ENCODE peak calls at places on chromosomes 5 and 9, in four cellular contexts. One of them, this sample, is unnamed.

GRCh38 chr5:178113141-178113787 is at the start of gene N4BP3:
- DNase-seq in AG08396: peak; percentile 82
- DNase-seq in stimulated activated naive CD8-positive, alpha-beta T cell treated with anti-CD3 and anti-CD28 coated beads, Interleukin-15, amount 100 ng/mL, for 72 hours: peak; percentile 87
- DNase-seq in CD4-positive, CD25-positive, alpha-beta regulatory T cell: peak; percentile 85
- DNase-seq in this sample: peak; percentile 58

GRCh38 chr5:144487207-144487606 is 316.5 kb downstream of the KCTD16 start:
- DNase-seq in AG08396: no peak
- DNase-seq in CD4-positive, CD25-positive, alpha-beta regulatory T cell: no peak
- DNase-seq in stimulated activated naive CD8-positive, alpha-beta T cell treated with anti-CD3 and anti-CD28 coated beads, Interleukin-15, amount 100 ng/mL, for 72 hours: no peak
- DNase-seq in this sample: no peak

GRCh38 chr5:151058891-151059611 is 21.8 kb downstream of the TNIP1 start:
- DNase-seq in CD4-positive, CD25-positive, alpha-beta regulatory T cell: no peak
- DNase-seq in stimulated activated naive CD8-positive, alpha-beta T cell treated with anti-CD3 and anti-CD28 coated beads, Interleukin-15, amount 100 ng/mL, for 72 hours: no peak
- DNase-seq in AG08396: no peak
- DNase-seq in this sample: no peak

GRCh38 chr5:140244525-140245025 is 58.3 kb downstream of the PFDN1 start:
- DNase-seq in AG08396: peak; percentile 83
- DNase-seq in CD4-positive, CD25-positive, alpha-beta regulatory T cell: peak; percentile 88
- DNase-seq in stimulated activated naive CD8-positive, alpha-beta T cell treated with anti-CD3 and anti-CD28 coated beads, Interleukin-15, amount 100 ng/mL, for 72 hours: peak; percentile 81
- DNase-seq in this sample: peak; percentile 89

GRCh38 chr9:112015149-112015548 is 118.5 kb downstream of the UGCG start:
- DNase-seq in CD4-positive, CD25-positive, alpha-beta regulatory T cell: no peak
- DNase-seq in AG08396: no peak
- DNase-seq in stimulated activated naive CD8-positive, alpha-beta T cell treated with anti-CD3 and anti-CD28 coated beads, Interleukin-15, amount 100 ng/mL, for 72 hours: no peak
- DNase-seq in this sample: no peak

GRCh38 chr5:1392801-1393565 is 48.1 kb upstream of the CLPTM1L start:
- DNase-seq in stimulated activated naive CD8-positive, alpha-beta T cell treated with anti-CD3 and anti-CD28 coated beads, Interleukin-15, amount 100 ng/mL, for 72 hours: no peak
- DNase-seq in CD4-positive, CD25-positive, alpha-beta regulatory T cell: no peak
- DNase-seq in AG08396: no peak
- DNase-seq in this sample: no peak

GRCh38 chr5:36507332-36507952 is 99.0 kb upstream of the SLC1A3 start:
- DNase-seq in stimulated activated naive CD8-positive, alpha-beta T cell treated with anti-CD3 and anti-CD28 coated beads, Interleukin-15, amount 100 ng/mL, for 72 hours: peak; percentile 61
- DNase-seq in AG08396: peak; percentile 75
- DNase-seq in CD4-positive, CD25-positive, alpha-beta regulatory T cell: peak; percentile 67
- DNase-seq in this sample: peak; percentile 63

GRCh38 chr5:40071870-40072269 is 607.8 kb upstream of the PTGER4 start:
- DNase-seq in stimulated activated naive CD8-positive, alpha-beta T cell treated with anti-CD3 and anti-CD28 coated beads, Interleukin-15, amount 100 ng/mL, for 72 hours: no peak
- DNase-seq in AG08396: no peak
- DNase-seq in CD4-positive, CD25-positive, alpha-beta regulatory T cell: no peak
- DNase-seq in this sample: no peak

GRCh38 chr9:12859704-12860251 is 85.0 kb downstream of the LURAP1L start:
- DNase-seq in stimulated activated naive CD8-positive, alpha-beta T cell treated with anti-CD3 and anti-CD28 coated beads, Interleukin-15, amount 100 ng/mL, for 72 hours: no peak
- DNase-seq in CD4-positive, CD25-positive, alpha-beta regulatory T cell: no peak
- DNase-seq in AG08396: peak; percentile 22
- DNase-seq in this sample: no peak

GRCh38 chr5:178769617-178770290 is 39.3 kb upstream of the ZNF354A start:
- DNase-seq in CD4-positive, CD25-positive, alpha-beta regulatory T cell: no peak
- DNase-seq in stimulated activated naive CD8-positive, alpha-beta T cell treated with anti-CD3 and anti-CD28 coated beads, Interleukin-15, amount 100 ng/mL, for 72 hours: no peak
- DNase-seq in AG08396: no peak
- DNase-seq in this sample: no peak

GRCh38 chr5:66307647-66308257 is 163.7 kb downstream of the SREK1 start:
- DNase-seq in stimulated activated naive CD8-positive, alpha-beta T cell treated with anti-CD3 and anti-CD28 coated beads, Interleukin-15, amount 100 ng/mL, for 72 hours: no peak
- DNase-seq in AG08396: peak; percentile 60
- DNase-seq in CD4-positive, CD25-positive, alpha-beta regulatory T cell: peak; percentile 67
- DNase-seq in this sample: peak; percentile 66

GRCh38 chr5:50874277-50874984 is 208.0 kb downstream of the PARP8 start:
- DNase-seq in AG08396: no peak
- DNase-seq in CD4-positive, CD25-positive, alpha-beta regulatory T cell: no peak
- DNase-seq in stimulated activated naive CD8-positive, alpha-beta T cell treated with anti-CD3 and anti-CD28 coated beads, Interleukin-15, amount 100 ng/mL, for 72 hours: no peak
- DNase-seq in this sample: no peak

GRCh38 chr9:16768816-16769215 is 101.7 kb downstream of the BNC2 start:
- DNase-seq in AG08396: no peak
- DNase-seq in CD4-positive, CD25-positive, alpha-beta regulatory T cell: no peak
- DNase-seq in stimulated activated naive CD8-positive, alpha-beta T cell treated with anti-CD3 and anti-CD28 coated beads, Interleukin-15, amount 100 ng/mL, for 72 hours: no peak
- DNase-seq in this sample: no peak

GRCh38 chr9:97315550-97315949 is 8.1 kb downstream of the CCDC180 start:
- DNase-seq in CD4-positive, CD25-positive, alpha-beta regulatory T cell: no peak
- DNase-seq in AG08396: no peak
- DNase-seq in stimulated activated naive CD8-positive, alpha-beta T cell treated with anti-CD3 and anti-CD28 coated beads, Interleukin-15, amount 100 ng/mL, for 72 hours: no peak
- DNase-seq in this sample: peak; percentile 9

GRCh38 chr9:114015607-114016006 is 62.5 kb downstream of the AMBP start:
- DNase-seq in AG08396: no peak
- DNase-seq in CD4-positive, CD25-positive, alpha-beta regulatory T cell: no peak
- DNase-seq in stimulated activated naive CD8-positive, alpha-beta T cell treated with anti-CD3 and anti-CD28 coated beads, Interleukin-15, amount 100 ng/mL, for 72 hours: no peak
- DNase-seq in this sample: no peak

GRCh38 chr5:166068547-166069335 is 2222.7 kb upstream of the WWC1 start:
- DNase-seq in AG08396: no peak
- DNase-seq in stimulated activated naive CD8-positive, alpha-beta T cell treated with anti-CD3 and anti-CD28 coated beads, Interleukin-15, amount 100 ng/mL, for 72 hours: no peak
- DNase-seq in CD4-positive, CD25-positive, alpha-beta regulatory T cell: no peak
- DNase-seq in this sample: no peak

GRCh38 chr9:13719981-13720380 is 440.5 kb upstream of the MPDZ start:
- DNase-seq in stimulated activated naive CD8-positive, alpha-beta T cell treated with anti-CD3 and anti-CD28 coated beads, Interleukin-15, amount 100 ng/mL, for 72 hours: no peak
- DNase-seq in AG08396: peak; percentile 12
- DNase-seq in CD4-positive, CD25-positive, alpha-beta regulatory T cell: no peak
- DNase-seq in this sample: no peak

GRCh38 chr9:7906783-7907182 is 107.2 kb upstream of the DMAC1 start:
- DNase-seq in AG08396: no peak
- DNase-seq in stimulated activated naive CD8-positive, alpha-beta T cell treated with anti-CD3 and anti-CD28 coated beads, Interleukin-15, amount 100 ng/mL, for 72 hours: no peak
- DNase-seq in CD4-positive, CD25-positive, alpha-beta regulatory T cell: no peak
- DNase-seq in this sample: no peak

GRCh38 chr5:179679014-179679674 is 1.7 kb downstream of the CBY3 start:
- DNase-seq in AG08396: no peak
- DNase-seq in CD4-positive, CD25-positive, alpha-beta regulatory T cell: peak; percentile 79
- DNase-seq in stimulated activated naive CD8-positive, alpha-beta T cell treated with anti-CD3 and anti-CD28 coated beads, Interleukin-15, amount 100 ng/mL, for 72 hours: peak; percentile 74
- DNase-seq in this sample: peak; percentile 91

GRCh38 chr9:87405677-87406544 is 91.8 kb upstream of the DAPK1 start:
- DNase-seq in CD4-positive, CD25-positive, alpha-beta regulatory T cell: no peak
- DNase-seq in stimulated activated naive CD8-positive, alpha-beta T cell treated with anti-CD3 and anti-CD28 coated beads, Interleukin-15, amount 100 ng/mL, for 72 hours: no peak
- DNase-seq in AG08396: no peak
- DNase-seq in this sample: peak; percentile 24

GRCh38 chr9:10855847-10856246 is 243.0 kb upstream of the PTPRD start:
- DNase-seq in CD4-positive, CD25-positive, alpha-beta regulatory T cell: no peak
- DNase-seq in AG08396: no peak
- DNase-seq in stimulated activated naive CD8-positive, alpha-beta T cell treated with anti-CD3 and anti-CD28 coated beads, Interleukin-15, amount 100 ng/mL, for 72 hours: no peak
- DNase-seq in this sample: no peak

GRCh38 chr9:100479820-100480219 is 6.9 kb downstream of the TMEFF1 start:
- DNase-seq in CD4-positive, CD25-positive, alpha-beta regulatory T cell: no peak
- DNase-seq in AG08396: no peak
- DNase-seq in stimulated activated naive CD8-positive, alpha-beta T cell treated with anti-CD3 and anti-CD28 coated beads, Interleukin-15, amount 100 ng/mL, for 72 hours: no peak
- DNase-seq in this sample: no peak

GRCh38 chr5:172926796-172927195 is 32.4 kb upstream of the RPL26L1 start:
- DNase-seq in AG08396: no peak
- DNase-seq in stimulated activated naive CD8-positive, alpha-beta T cell treated with anti-CD3 and anti-CD28 coated beads, Interleukin-15, amount 100 ng/mL, for 72 hours: no peak
- DNase-seq in CD4-positive, CD25-positive, alpha-beta regulatory T cell: no peak
- DNase-seq in this sample: no peak

GRCh38 chr9:92481029-92481633 is 1.2 kb downstream of the ASPN start:
- DNase-seq in CD4-positive, CD25-positive, alpha-beta regulatory T cell: peak; percentile 53
- DNase-seq in stimulated activated naive CD8-positive, alpha-beta T cell treated with anti-CD3 and anti-CD28 coated beads, Interleukin-15, amount 100 ng/mL, for 72 hours: no peak
- DNase-seq in AG08396: no peak
- DNase-seq in this sample: no peak

GRCh38 chr5:82306151-82306550 is 28.0 kb upstream of the RPS23 start:
- DNase-seq in CD4-positive, CD25-positive, alpha-beta regulatory T cell: no peak
- DNase-seq in stimulated activated naive CD8-positive, alpha-beta T cell treated with anti-CD3 and anti-CD28 coated beads, Interleukin-15, amount 100 ng/mL, for 72 hours: no peak
- DNase-seq in AG08396: no peak
- DNase-seq in this sample: no peak

GRCh38 chr5:41445937-41446563 is 64.4 kb downstream of the PLCXD3 start:
- DNase-seq in CD4-positive, CD25-positive, alpha-beta regulatory T cell: no peak
- DNase-seq in stimulated activated naive CD8-positive, alpha-beta T cell treated with anti-CD3 and anti-CD28 coated beads, Interleukin-15, amount 100 ng/mL, for 72 hours: no peak
- DNase-seq in AG08396: peak; percentile 19
- DNase-seq in this sample: no peak